ENCODE peak calls at places on chromosome 5, in nine cellular contexts. M, S, V, G, O, P, Z, L and B are unnamed samples.

GRCh38 chr5:160023883-160024635 is 15.1 kb downstream of the TTC1 start:
- DNase-seq in O (no peak), S (no peak), G (no peak), Z (no peak), L (no peak), V (peak; percentile 20), P (no peak), M (no peak), B (no peak)

GRCh38 chr5:172110921-172111873 is 76.8 kb downstream of the STK10 start:
- DNase-seq in M (no peak), Z (peak; percentile 63), V (no peak), O (no peak), G (peak; percentile 59), L (peak; percentile 75), P (no peak), S (no peak), B (peak; percentile 55)

GRCh38 chr5:73792687-73793320 is 166.8 kb downstream of the ARHGEF28 start:
- DNase-seq in S (peak; percentile 73), M (peak; percentile 87), V (peak; percentile 88), G (peak; percentile 69), Z (peak; percentile 84), O (peak; percentile 69), L (peak; percentile 73), P (no peak), B (peak; percentile 77)

GRCh38 chr5:107043665-107044064 is 627.1 kb downstream of the EFNA5 start:
- DNase-seq in M (no peak), S (no peak), G (no peak), P (no peak), O (no peak), Z (no peak), L (no peak), V (no peak), B (no peak)

GRCh38 chr5:123809594-123810172 is 297.7 kb downstream of the CSNK1G3 start:
- DNase-seq in O (no peak), G (no peak), M (no peak), V (no peak), P (no peak), Z (no peak), S (no peak), L (no peak), B (peak; percentile 43)

GRCh38 chr5:139393497-139394122 is 1.3 kb downstream of the PROB1 start:
- DNase-seq in M (no peak), P (no peak), L (no peak), Z (no peak), S (no peak), V (no peak), G (no peak), O (no peak), B (no peak)

GRCh38 chr5:138408023-138408422 is 30.8 kb upstream of the REEP2 start:
- DNase-seq in M (no peak), O (no peak), G (no peak), Z (no peak), V (no peak), L (no peak), S (no peak), P (no peak), B (peak; percentile 21)

GRCh38 chr5:169695025-169695625 is 58.0 kb downstream of the DOCK2 start:
- DNase-seq in Z (no peak), O (no peak), V (no peak), P (no peak), G (no peak), S (no peak), L (no peak), M (no peak), B (no peak)

GRCh38 chr5:10662083-10662482 is 98.2 kb downstream of the ANKRD33B start:
- DNase-seq in G (no peak), V (no peak), M (peak; percentile 26), O (no peak), L (no peak), Z (no peak), S (no peak), P (no peak), B (no peak)

GRCh38 chr5:131426011-131426410 is 162.2 kb downstream of the CDC42SE2 start:
- DNase-seq in L (no peak), G (no peak), M (no peak), Z (no peak), S (no peak), O (no peak), P (no peak), V (no peak), B (no peak)

GRCh38 chr5:128053291-128053954 is 30.1 kb upstream of the SLC12A2 start:
- DNase-seq in G (peak; percentile 5), V (peak; percentile 70), S (no peak), M (no peak), Z (no peak), L (peak; percentile 63), O (no peak), P (no peak), B (no peak)

GRCh38 chr5:106876665-106877194 is 794.0 kb downstream of the EFNA5 start:
- DNase-seq in M (no peak), Z (no peak), O (no peak), S (no peak), L (no peak), G (no peak), P (no peak), V (peak; percentile 13), B (no peak)

GRCh38 chr5:147382776-147383175 is 127.1 kb downstream of the DPYSL3 start:
- DNase-seq in O (no peak), Z (no peak), S (no peak), L (no peak), G (no peak), P (no peak), M (no peak), V (no peak), B (no peak)

GRCh38 chr5:6732634-6733410 is 19.6 kb downstream of the TENT4A start:
- DNase-seq in G (peak; percentile 76), P (no peak), Z (no peak), O (peak; percentile 39), V (peak; percentile 64), S (peak; percentile 37), L (peak; percentile 64), M (no peak), B (no peak)

DNA sequence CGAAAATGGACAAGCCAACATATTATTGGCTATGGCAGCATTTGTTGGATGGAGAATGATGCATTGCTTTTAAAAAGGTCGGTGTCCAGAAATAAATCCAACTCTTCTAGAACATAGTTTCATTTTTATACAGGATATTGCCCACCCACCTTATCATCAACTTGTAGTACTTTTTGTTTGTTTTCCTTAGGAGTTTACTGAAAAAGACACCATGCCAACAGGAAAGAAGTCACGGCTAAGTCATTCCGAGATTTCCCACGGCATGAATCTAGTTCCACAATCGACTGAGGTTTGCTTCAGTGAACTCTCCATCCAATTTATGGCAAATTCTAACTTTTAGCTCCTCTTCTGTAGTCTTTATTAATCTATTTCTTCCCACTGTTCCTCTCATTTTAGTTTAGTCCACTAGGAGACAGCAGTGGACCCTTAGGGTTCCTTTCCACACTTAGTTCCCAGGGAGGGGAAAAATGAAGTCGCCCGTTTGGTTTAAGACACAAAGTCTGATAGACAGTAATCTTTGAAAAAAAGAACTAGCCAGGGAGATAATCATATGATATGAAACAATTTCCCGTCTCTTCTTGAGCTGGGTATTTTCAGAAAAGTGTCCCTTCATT is 237.5 kb downstream of the AP3B1 start:
- DNase-seq in S (no peak), O (no peak), V (peak; percentile 42), M (no peak), L (no peak), P (no peak), Z (no peak), G (no peak), B (no peak)
- TF ChIP-seq CTCF in S (no peak), O (no peak), V (peak; percentile 55), M (no peak), L (no peak), P (peak; percentile 42), Z (no peak), G (peak; percentile 48), B (no peak)

DNA sequence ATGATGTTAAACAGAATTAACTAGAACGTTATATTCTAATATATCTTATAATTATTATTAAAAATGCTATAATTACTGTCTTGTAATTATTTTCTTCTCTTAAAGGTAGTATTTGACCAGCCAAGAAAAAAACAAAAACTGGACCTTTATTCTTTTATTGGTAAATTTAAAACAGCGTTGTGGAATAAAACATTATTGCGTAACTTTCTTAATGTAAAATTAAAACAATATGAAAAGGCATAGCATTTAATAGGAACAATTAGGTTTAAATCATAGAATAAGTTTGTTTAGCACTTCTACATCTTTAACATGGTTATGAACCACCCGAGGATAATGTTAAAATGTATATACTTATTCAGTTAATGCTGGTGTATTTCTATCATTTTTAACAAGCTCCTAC is 574.5 kb upstream of the CDH18 start:
- DNase-seq in M (no peak), L (no peak), P (no peak), G (no peak), O (no peak), Z (no peak), V (no peak), S (no peak), B (no peak)
- TF ChIP-seq CTCF in M (no peak), L (no peak), P (no peak), G (no peak), O (no peak), Z (no peak), V (no peak), S (no peak), B (no peak)

DNA sequence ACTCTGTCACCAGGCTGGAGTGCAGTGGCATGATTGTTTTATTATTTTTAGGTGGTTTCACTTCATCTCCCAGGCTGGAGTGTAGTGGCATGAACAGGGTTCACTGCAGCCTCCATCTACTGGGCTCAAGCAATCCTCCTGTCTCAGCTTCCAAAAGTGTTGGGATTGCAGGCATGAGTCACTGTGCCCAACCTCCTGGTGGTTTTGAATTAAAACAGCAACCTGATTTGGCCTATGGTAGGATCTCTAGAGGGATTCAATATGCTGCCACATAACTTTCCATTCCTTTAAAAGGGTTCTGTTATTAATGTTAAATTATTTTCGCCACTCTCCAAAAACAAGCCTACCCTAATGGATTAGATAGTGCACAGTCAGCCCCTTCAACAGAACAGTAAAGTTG is 9.9 kb upstream of the HSPA4 start:
- DNase-seq in Z (no peak), M (no peak), S (no peak), G (peak; percentile 52), P (no peak), V (peak; percentile 38), O (no peak), L (no peak), B (no peak)
- TF ChIP-seq CTCF in Z (peak; percentile 28), M (no peak), S (no peak), G (peak; percentile 20), P (no peak), V (peak; percentile 3), O (no peak), L (no peak), B (no peak)

GRCh38 chr5:94314507-94315170 is 303.8 kb downstream of the KIAA0825 start:
- DNase-seq in L (no peak), P (no peak), O (no peak), Z (no peak), G (no peak), M (no peak), S (no peak), V (no peak), B (no peak)

GRCh38 chr5:94309166-94309565 is 309.2 kb downstream of the KIAA0825 start:
- DNase-seq in M (no peak), Z (no peak), V (no peak), P (no peak), G (no peak), O (no peak), S (no peak), L (no peak), B (no peak)

GRCh38 chr5:94308442-94308841 is 310.0 kb downstream of the KIAA0825 start:
- DNase-seq in Z (no peak), O (no peak), P (no peak), L (no peak), V (no peak), G (no peak), S (no peak), M (no peak), B (no peak)

GRCh38 chr5:94313188-94313587 is 305.2 kb downstream of the KIAA0825 start:
- DNase-seq in P (no peak), G (no peak), L (no peak), V (peak; percentile 1), Z (no peak), S (no peak), M (no peak), O (no peak), B (no peak)

GRCh38 chr5:94310870-94311269 is 307.5 kb downstream of the KIAA0825 start:
- DNase-seq in Z (no peak), V (no peak), S (no peak), L (no peak), M (no peak), P (no peak), O (no peak), G (no peak), B (no peak)
- TF ChIP-seq CTCF in Z (no peak), V (no peak), S (no peak), L (no peak), M (no peak), P (no peak), O (no peak), G (peak; percentile 22), B (no peak)